ENCODE peak calls at places on chromosomes 2 and 18, in five cellular contexts. K, P, S, H and Z are unnamed samples.

GRCh38 chr2:172261292-172261691 is 158.6 kb upstream of the DLX2 start:
- DNase-seq in K (no peak), S (no peak), H (no peak), P (no peak), Z (no peak)

GRCh38 chr2:10019174-10019971 is 24.0 kb upstream of the KLF11 start:
- DNase-seq in K (no peak), P (no peak), S (no peak), H (no peak), Z (peak; percentile 37)

GRCh38 chr2:236769981-236770671 is 200.5 kb downstream of the ACKR3 start:
- DNase-seq in P (no peak), K (no peak), H (no peak), S (peak; percentile 33), Z (no peak)

GRCh38 chr18:60555629-60556028 is 183.1 kb upstream of the MC4R start:
- DNase-seq in S (no peak), H (no peak), P (no peak), K (no peak), Z (no peak)

GRCh38 chr2:133566967-133567645 is 1.2 kb downstream of the NCKAP5 start:
- DNase-seq in H (no peak), S (no peak), K (no peak), P (no peak), Z (no peak)

GRCh38 chr2:2448178-2448577 is 117.1 kb upstream of the MYT1L start:
- DNase-seq in P (no peak), H (no peak), S (no peak), K (no peak), Z (no peak)

GRCh38 chr2:188909036-188909435 is 65.1 kb upstream of the COL3A1 start:
- DNase-seq in H (no peak), K (no peak), S (no peak), P (no peak), Z (no peak)

GRCh38 chr2:18396328-18396727 is 164.1 kb downstream of the RDH14 start:
- DNase-seq in H (no peak), P (no peak), K (no peak), S (no peak), Z (no peak)

GRCh38 chr2:84631047-84631446 is 114.7 kb downstream of the DNAH6 start:
- DNase-seq in H (no peak), S (no peak), P (peak; percentile 42), K (no peak), Z (peak; percentile 48)

GRCh38 chr2:211429256-211429655 is 872.9 kb downstream of the CPS1 start:
- DNase-seq in H (no peak), S (no peak), P (no peak), K (no peak), Z (no peak)

GRCh38 chr2:30359644-30360167 is 87.3 kb upstream of the LCLAT1 start:
- DNase-seq in P (no peak), K (no peak), H (no peak), S (no peak), Z (no peak)

GRCh38 chr2:78980871-78981270 is 44.6 kb upstream of the REG3G start:
- DNase-seq in H (no peak), P (no peak), K (no peak), S (no peak), Z (no peak)

GRCh38 chr2:235087812-235088607 is 136.2 kb downstream of the SH3BP4 start:
- DNase-seq in P (no peak), K (no peak), S (no peak), H (no peak), Z (no peak)

GRCh38 chr2:190489475-190489874 is 45.0 kb downstream of the NEMP2 start:
- DNase-seq in S (no peak), P (no peak), H (no peak), K (no peak), Z (no peak)

GRCh38 chr2:199461455-199462166 is 3.9 kb upstream of the SATB2 start:
- DNase-seq in P (no peak), S (no peak), K (no peak), H (no peak), Z (no peak)

GRCh38 chr2:101400048-101400447 is 12.7 kb upstream of the CREG2 start:
- DNase-seq in H (no peak), P (no peak), K (no peak), S (no peak), Z (no peak)

GRCh38 chr2:45925636-45926350 is 274.3 kb downstream of the PRKCE start:
- DNase-seq in S (no peak), P (no peak), K (no peak), H (no peak), Z (no peak)

GRCh38 chr2:119377266-119377972 is 10.6 kb downstream of the DBI start:
- DNase-seq in S (no peak), H (no peak), K (no peak), P (peak; percentile 27), Z (no peak)

GRCh38 chr18:77114564-77115391 is 17.8 kb downstream of the MBP start:
- DNase-seq in S (no peak), H (no peak), P (no peak), K (no peak), Z (peak; percentile 93)

GRCh38 chr2:240325654-240326031 is 109.8 kb upstream of the GPC1 start:
- DNase-seq in K (no peak), S (no peak), P (no peak), H (no peak), Z (no peak)

GRCh38 chr2:129797489-129798300 is 181.8 kb upstream of the RAB6C start:
- DNase-seq in S (no peak), K (no peak), P (no peak), H (no peak), Z (no peak)

GRCh38 chr2:207474871-207475485 is 54.8 kb upstream of the CREB1 start:
- DNase-seq in P (peak; percentile 15), K (no peak), H (no peak), S (no peak), Z (peak; percentile 47)

GRCh38 chr18:23963443-23964185 is 50.9 kb upstream of the TTC39C start:
- DNase-seq in P (no peak), S (no peak), K (no peak), H (no peak), Z (peak; percentile 18)

GRCh38 chr18:36284671-36285295 is 12.7 kb upstream of the FHOD3 start:
- DNase-seq in S (no peak), P (peak; percentile 51), H (peak; percentile 40), K (peak; percentile 28), Z (peak; percentile 62)

GRCh38 chr18:67151366-67151765 is 365.2 kb downstream of the DSEL start:
- DNase-seq in S (no peak), H (no peak), P (no peak), K (no peak), Z (no peak)

GRCh38 chr2:198880986-198881385 is 576.8 kb downstream of the SATB2 start:
- DNase-seq in H (no peak), K (no peak), S (no peak), P (no peak), Z (no peak)

GRCh38 chr18:74257083-74257482 is 34.7 kb downstream of the CYB5A start:
- DNase-seq in P (no peak), K (no peak), S (no peak), H (no peak), Z (no peak)

GRCh38 chr2:158142568-158143332 is 41.1 kb downstream of the UPP2 start:
- DNase-seq in S (no peak), K (no peak), P (peak; percentile 13), H (no peak), Z (no peak)

GRCh38 chr2:44532031-44532430 is 170.3 kb downstream of the CAMKMT start:
- DNase-seq in P (no peak), H (no peak), S (no peak), K (no peak), Z (no peak)

GRCh38 chr18:35415511-35416427 is 38.6 kb upstream of the ZNF396 start:
- DNase-seq in H (no peak), S (no peak), P (no peak), K (no peak), Z (no peak)

GRCh38 chr2:12110074-12110473 is 363.6 kb downstream of the LPIN1 start:
- DNase-seq in K (no peak), H (no peak), S (no peak), P (no peak), Z (no peak)

GRCh38 chr2:109647636-109648035 is 33.5 kb downstream of the SOWAHC start:
- DNase-seq in S (no peak), H (no peak), K (no peak), P (no peak), Z (no peak)
- TF ChIP-seq CREB1 in S (no peak), H (no peak), K (no peak), P (no peak), Z (no peak)

GRCh38 chr2:47225061-47225783 is 70.1 kb upstream of the STPG4 start:
- DNase-seq in H (no peak), S (no peak), P (peak; percentile 47), K (no peak), Z (peak; percentile 97)
- TF ChIP-seq ATF3 in H (no peak), S (no peak), P (peak; percentile 63), K (no peak), Z (peak; percentile 98)

DNA sequence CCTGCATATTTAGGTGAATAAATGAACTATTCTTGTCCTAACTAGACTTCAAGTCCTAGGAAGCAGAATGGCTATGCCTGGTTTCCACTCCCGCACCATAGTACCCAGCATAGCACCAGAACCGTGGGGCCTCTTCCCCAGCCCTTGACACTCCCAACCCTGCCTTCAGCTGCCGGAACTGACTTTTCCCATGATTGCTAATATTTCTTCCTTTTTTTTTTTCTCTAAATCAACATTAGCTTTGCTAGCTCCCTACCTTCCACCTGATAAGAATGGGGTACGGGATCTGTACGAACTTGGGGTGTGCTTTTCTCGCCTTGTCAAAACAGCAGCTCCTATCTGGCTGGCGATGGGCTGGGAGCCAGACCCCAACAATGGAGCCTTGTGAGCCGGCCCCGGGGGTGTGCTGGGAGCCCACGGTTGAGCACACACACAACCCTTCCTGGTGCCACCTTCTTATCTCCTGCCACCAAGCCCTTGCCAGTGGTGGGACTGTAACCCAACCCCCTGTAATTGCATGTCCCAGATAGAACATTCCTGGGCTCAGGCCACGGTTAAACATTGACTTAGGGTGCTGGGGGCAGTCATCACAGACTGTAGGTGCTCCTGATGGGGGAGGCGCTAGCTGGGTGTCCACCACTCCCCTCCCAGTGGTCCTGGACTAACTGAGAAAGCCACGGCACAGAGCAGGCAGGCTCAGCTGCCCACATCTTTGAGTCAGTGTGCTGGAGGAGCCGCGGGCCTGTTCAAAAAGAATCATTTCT is 213.0 kb upstream of the HAAO start:
- DNase-seq in P (no peak), K (no peak), H (no peak), S (no peak), Z (peak; percentile 99)
- TF ChIP-seq CREB1 in P (no peak), K (no peak), H (no peak), S (no peak), Z (no peak)

GRCh38 chr18:10298346-10298745 is 156.1 kb upstream of the APCDD1 start:
- DNase-seq in S (no peak), K (no peak), P (no peak), H (no peak), Z (no peak)

GRCh38 chr18:10301831-10302483 is 152.5 kb upstream of the APCDD1 start:
- DNase-seq in S (no peak), H (no peak), K (no peak), P (no peak), Z (no peak)

GRCh38 chr18:10303171-10303570 is 151.3 kb upstream of the APCDD1 start:
- DNase-seq in H (no peak), P (no peak), K (no peak), S (no peak), Z (no peak)

GRCh38 chr18:10299686-10300085 is 154.7 kb upstream of the APCDD1 start:
- DNase-seq in K (no peak), P (no peak), H (no peak), S (no peak), Z (no peak)

DNA sequence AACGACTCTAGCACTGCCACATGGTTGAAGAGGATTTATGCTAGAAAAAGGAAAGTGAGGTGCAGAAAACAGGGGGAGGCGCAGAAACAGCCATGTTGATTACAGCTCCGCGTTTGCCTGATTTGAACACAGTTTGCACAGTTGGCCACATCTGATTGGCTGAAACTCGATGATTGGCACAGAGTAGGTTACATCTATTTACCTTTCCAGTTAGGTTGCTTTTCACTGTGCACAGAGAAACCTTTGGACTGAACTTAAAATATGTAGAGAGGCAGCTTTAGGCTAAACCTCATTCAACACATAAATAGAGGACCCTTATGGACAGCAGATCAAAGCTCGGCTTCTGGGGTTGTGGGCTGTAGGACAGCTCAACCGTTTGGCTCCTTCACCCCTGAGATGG is 153.7 kb upstream of the APCDD1 start:
- DNase-seq in P (no peak), K (no peak), S (no peak), H (no peak), Z (peak; percentile 36)
- TF ChIP-seq ATF3 in P (no peak), K (no peak), S (no peak), H (no peak), Z (no peak)